ENCODE peak calls at places on chromosomes 5 and 9, in five cellular contexts. One of them, this sample, is unnamed.

GRCh38 chr5:147055850-147056523 is 177.4 kb upstream of the PPP2R2B start:
- DNase-seq in HCT116: no peak
- DNase-seq in HepG2: no peak
- DNase-seq in K562: no peak
- DNase-seq in GM12878: no peak
- DNase-seq in this sample: no peak

GRCh38 chr9:124652203-124652992 is 118.7 kb downstream of the NR6A1 start:
- DNase-seq in HCT116: no peak
- DNase-seq in HepG2: no peak
- DNase-seq in K562: no peak
- DNase-seq in GM12878: no peak
- DNase-seq in this sample: no peak

GRCh38 chr9:33197279-33197678 is 30.1 kb upstream of the B4GALT1 start:
- DNase-seq in HCT116: no peak
- DNase-seq in HepG2: no peak
- DNase-seq in K562: no peak
- DNase-seq in GM12878: no peak
- DNase-seq in this sample: no peak

GRCh38 chr5:113612060-113612496 is 98.6 kb downstream of the YTHDC2 start:
- DNase-seq in HCT116: peak
- DNase-seq in HepG2: peak
- DNase-seq in K562: peak
- DNase-seq in GM12878: no peak
- DNase-seq in this sample: no peak

GRCh38 chr5:107476783-107477182 is 194.0 kb downstream of the EFNA5 start:
- DNase-seq in HCT116: no peak
- DNase-seq in HepG2: no peak
- DNase-seq in K562: no peak
- DNase-seq in GM12878: peak
- DNase-seq in this sample: no peak

GRCh38 chr5:90802695-90803317 is 244.2 kb downstream of the ADGRV1 start:
- DNase-seq in HCT116: peak
- DNase-seq in HepG2: peak
- DNase-seq in K562: peak
- DNase-seq in GM12878: no peak
- DNase-seq in this sample: no peak

GRCh38 chr9:9170735-9171134 is 1371.2 kb upstream of the DMAC1 start:
- DNase-seq in HCT116: no peak
- DNase-seq in HepG2: no peak
- DNase-seq in K562: no peak
- DNase-seq in GM12878: no peak
- DNase-seq in this sample: no peak

GRCh38 chr9:15157371-15157770 is 149.6 kb downstream of the TTC39B start:
- DNase-seq in HCT116: no peak
- DNase-seq in HepG2: no peak
- DNase-seq in K562: no peak
- DNase-seq in GM12878: no peak
- DNase-seq in this sample: no peak

GRCh38 chr9:112911736-112912135 is 21.1 kb upstream of the SLC46A2 start:
- DNase-seq in HCT116: no peak
- DNase-seq in HepG2: no peak
- DNase-seq in K562: no peak
- DNase-seq in GM12878: no peak
- DNase-seq in this sample: no peak

GRCh38 chr9:81414836-81415235 is 274.5 kb downstream of the TLE1 start:
- DNase-seq in HCT116: no peak
- DNase-seq in HepG2: no peak
- DNase-seq in K562: no peak
- DNase-seq in GM12878: no peak
- DNase-seq in this sample: no peak

GRCh38 chr5:167939686-167940085 is 351.8 kb upstream of the WWC1 start:
- DNase-seq in HCT116: no peak
- DNase-seq in HepG2: no peak
- DNase-seq in K562: no peak
- DNase-seq in GM12878: no peak
- DNase-seq in this sample: no peak

GRCh38 chr5:61263561-61264272 is 68.3 kb upstream of the ZSWIM6 start:
- DNase-seq in HCT116: no peak
- DNase-seq in HepG2: no peak
- DNase-seq in K562: no peak
- DNase-seq in GM12878: no peak
- DNase-seq in this sample: no peak

GRCh38 chr9:107518037-107518786 is 28.6 kb upstream of the KLF4 start:
- DNase-seq in HCT116: no peak
- DNase-seq in HepG2: no peak
- DNase-seq in K562: no peak
- DNase-seq in GM12878: no peak
- DNase-seq in this sample: no peak

GRCh38 chr5:79329453-79329852 is 93.5 kb downstream of the JMY start:
- DNase-seq in HCT116: no peak
- DNase-seq in HepG2: no peak
- DNase-seq in K562: no peak
- DNase-seq in GM12878: no peak
- DNase-seq in this sample: no peak

GRCh38 chr5:134525687-134526482 is 415 bp downstream of the JADE2 start:
- DNase-seq in HCT116: no peak
- DNase-seq in HepG2: peak
- DNase-seq in K562: peak
- DNase-seq in GM12878: no peak
- DNase-seq in this sample: peak

DNA sequence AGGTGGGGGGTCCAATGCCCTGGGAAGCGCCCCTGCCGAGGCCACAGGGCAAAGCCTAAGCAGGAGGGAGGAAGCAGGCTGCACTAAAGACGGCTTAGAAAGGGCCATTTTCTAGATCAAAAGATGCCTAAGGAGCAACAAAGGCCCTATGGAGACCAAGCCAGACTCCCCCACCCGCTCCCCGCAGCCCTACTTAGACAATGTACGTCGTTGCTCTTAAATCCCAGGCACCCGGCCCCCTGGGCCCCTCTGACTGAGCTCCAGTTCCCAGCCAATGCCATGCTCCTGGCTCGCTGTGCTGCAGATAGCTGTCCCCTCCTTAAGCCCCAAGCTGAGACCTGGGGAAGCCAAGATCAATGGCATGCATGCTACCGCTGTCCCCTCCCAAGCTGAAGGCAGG is 10.3 kb downstream of the IPPK start:
- DNase-seq in HCT116: no peak
- DNase-seq in HepG2: no peak
- DNase-seq in K562: no peak
- DNase-seq in GM12878: no peak
- DNase-seq in this sample: no peak
- TF ChIP-seq SRF in HCT116: no peak
- TF ChIP-seq SRF in HepG2: no peak
- TF ChIP-seq SRF in K562: no peak
- TF ChIP-seq SRF in GM12878: no peak
- TF ChIP-seq SRF in this sample: no peak

GRCh38 chr5:108681079-108681921 is 66.4 kb upstream of the FER start:
- DNase-seq in HCT116: peak
- DNase-seq in HepG2: peak
- DNase-seq in K562: peak
- DNase-seq in GM12878: peak
- DNase-seq in this sample: no peak
- TF ChIP-seq SRF in HCT116: no peak
- TF ChIP-seq SRF in HepG2: no peak
- TF ChIP-seq SRF in K562: no peak
- TF ChIP-seq SRF in GM12878: no peak
- TF ChIP-seq SRF in this sample: no peak

DNA sequence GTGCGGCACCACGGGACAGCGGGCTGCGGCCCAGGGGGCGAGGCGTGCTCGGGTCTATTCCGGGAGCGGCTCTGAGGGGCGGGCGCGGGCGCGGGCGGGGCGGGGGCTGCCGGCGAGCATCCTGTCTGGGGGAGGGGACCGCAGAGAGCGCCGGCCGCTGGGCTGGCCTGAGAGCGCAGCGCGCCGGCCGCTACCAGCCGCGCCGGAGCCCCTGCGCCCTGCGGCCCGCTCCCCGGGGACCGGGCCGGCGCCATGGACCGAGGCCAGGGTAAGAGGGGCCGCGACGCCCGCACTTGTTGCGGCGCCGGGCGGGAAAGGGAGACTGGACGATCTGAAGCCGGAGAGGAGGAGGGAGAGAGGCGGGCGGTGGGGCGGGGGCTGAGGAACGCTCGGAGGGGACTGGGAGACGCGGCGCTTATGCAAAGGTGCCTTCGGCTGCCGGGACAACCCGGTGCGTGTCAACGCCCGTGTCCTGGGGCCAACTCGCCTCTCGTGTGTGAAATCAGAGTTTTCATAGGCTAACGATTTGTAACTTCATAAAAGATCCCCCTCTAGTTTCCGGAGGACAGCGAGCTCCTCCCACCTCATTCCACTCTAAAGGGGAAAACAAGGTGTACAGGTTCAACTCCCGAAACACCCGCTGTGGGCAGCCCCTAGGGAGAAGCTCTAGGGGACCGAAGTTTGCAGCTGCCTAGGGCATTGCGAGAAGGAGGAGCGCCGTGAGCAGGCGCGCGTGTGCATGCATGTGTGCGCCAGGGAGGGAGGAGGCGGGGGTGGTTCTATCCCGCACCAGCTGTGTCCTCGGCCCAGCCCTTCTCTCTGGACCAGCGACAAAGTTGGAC is at the start of gene AFAP1L1:
- DNase-seq in HCT116: peak
- DNase-seq in HepG2: peak
- DNase-seq in K562: peak
- DNase-seq in GM12878: no peak
- DNase-seq in this sample: no peak
- TF ChIP-seq SRF in HCT116: no peak
- TF ChIP-seq SRF in HepG2: no peak
- TF ChIP-seq SRF in K562: no peak
- TF ChIP-seq SRF in GM12878: no peak
- TF ChIP-seq SRF in this sample: no peak

GRCh38 chr5:95610546-95610945 is 9.3 kb upstream of the GPR150 start:
- DNase-seq in HCT116: no peak
- DNase-seq in HepG2: no peak
- DNase-seq in K562: no peak
- DNase-seq in GM12878: no peak
- DNase-seq in this sample: no peak
- TF ChIP-seq SRF in HCT116: no peak
- TF ChIP-seq SRF in HepG2: no peak
- TF ChIP-seq SRF in K562: no peak
- TF ChIP-seq SRF in GM12878: no peak
- TF ChIP-seq SRF in this sample: no peak

GRCh38 chr5:69007726-69008368 is 86.0 kb upstream of the SLC30A5 start:
- DNase-seq in HCT116: peak
- DNase-seq in HepG2: peak
- DNase-seq in K562: peak
- DNase-seq in GM12878: peak
- DNase-seq in this sample: peak
- TF ChIP-seq SRF in HCT116: no peak
- TF ChIP-seq SRF in HepG2: no peak
- TF ChIP-seq SRF in K562: no peak
- TF ChIP-seq SRF in GM12878: no peak
- TF ChIP-seq SRF in this sample: no peak

GRCh38 chr5:160556886-160557285 is 135.2 kb downstream of the PTTG1 start:
- DNase-seq in HCT116: no peak
- DNase-seq in HepG2: no peak
- DNase-seq in K562: no peak
- DNase-seq in GM12878: no peak
- DNase-seq in this sample: no peak
- TF ChIP-seq SRF in HCT116: no peak
- TF ChIP-seq SRF in HepG2: no peak
- TF ChIP-seq SRF in K562: no peak
- TF ChIP-seq SRF in GM12878: no peak
- TF ChIP-seq SRF in this sample: no peak

GRCh38 chr9:110078626-110079025 is 129.3 kb downstream of the C9orf152 start:
- DNase-seq in HCT116: no peak
- DNase-seq in HepG2: no peak
- DNase-seq in K562: no peak
- DNase-seq in GM12878: no peak
- DNase-seq in this sample: no peak
- TF ChIP-seq SRF in HCT116: no peak
- TF ChIP-seq SRF in HepG2: no peak
- TF ChIP-seq SRF in K562: no peak
- TF ChIP-seq SRF in GM12878: no peak
- TF ChIP-seq SRF in this sample: no peak